ENCODE peak calls at places on chromosomes 4 and X, in five cellular contexts. A, Z, E, X and F are unnamed samples.
A peak's percentile ranks its signal among the peaks of the same experiment; 100 is the strongest.

GRCh38 chrX:98203800-98204199 is 1320.1 kb downstream of the RPA4 start:
- DNase-seq in E (no peak), X (no peak), Z (no peak), A (no peak), F (no peak)

GRCh38 chr4:121358473-121358872 is 22.3 kb downstream of the QRFPR start:
- DNase-seq in E (no peak), X (no peak), Z (no peak), A (no peak), F (no peak)

GRCh38 chrX:54178100-54178940 is 4.7 kb downstream of the FAM120C start:
- DNase-seq in Z (no peak), E (no peak), X (no peak), A (no peak), F (no peak)

GRCh38 chr4:80876810-80877209 is 153.7 kb upstream of the BMP3 start:
- DNase-seq in Z (no peak), X (no peak), A (no peak), E (no peak), F (no peak)

GRCh38 chr4:170652571-170652970 is 562.8 kb upstream of the AADAT start:
- DNase-seq in Z (no peak), A (no peak), X (no peak), E (no peak), F (no peak)

GRCh38 chr4:113469023-113469390 is 292.5 kb downstream of the CAMK2D start:
- DNase-seq in Z (no peak), E (no peak), X (no peak), A (no peak), F (no peak)

GRCh38 chrX:111568817-111569216 is 57.4 kb downstream of the SERTM2 start:
- DNase-seq in A (no peak), E (no peak), Z (no peak), X (no peak), F (no peak)

GRCh38 chr4:24262616-24263015 is 321.7 kb downstream of the DHX15 start:
- DNase-seq in X (no peak), E (no peak), A (no peak), Z (no peak), F (no peak)

GRCh38 chrX:39470588-39471155 is 627.1 kb downstream of the BCOR start:
- DNase-seq in A (no peak), E (no peak), X (no peak), Z (no peak), F (no peak)

GRCh38 chrX:129957241-129958099 is 25.0 kb upstream of the BCORL1 start:
- DNase-seq in A (peak; percentile 67), Z (peak; percentile 61), E (no peak), X (peak; percentile 90), F (peak; percentile 68)

GRCh38 chrX:69896046-69896445 is 153.7 kb downstream of the AWAT2 start:
- DNase-seq in X (no peak), E (no peak), Z (no peak), A (no peak), F (no peak)